ENCODE peak calls at places on chromosomes 4 and X, in six cellular contexts. Z is neural progenitor cell, L is PC-3, Y is HCT116, C is GM23338, F is MM.1S. O is an unnamed sample.

GRCh38 chr4:30840571-30840970 is 120.4 kb downstream of the PCDH7 start:
- DNase-seq in C (no peak), Z (no peak), L (no peak), F (no peak), Y (no peak), O (no peak)

GRCh38 chr4:174559894-174560293 is 37.6 kb upstream of the HPGD start:
- DNase-seq in Y (no peak), Z (peak), F (no peak), L (no peak), C (peak), O (peak)

GRCh38 chrX:65723706-65724105 is 56.3 kb downstream of the MSN start:
- DNase-seq in C (no peak), L (no peak), Z (no peak), Y (no peak), F (peak), O (no peak)

GRCh38 chr4:7418131-7418943 is 16.4 kb downstream of the PSAPL1 start:
- DNase-seq in Y (no peak), Z (no peak), C (no peak), L (no peak), F (no peak), O (no peak)

GRCh38 chr4:3417448-3417847 is 24.3 kb upstream of the HGFAC start:
- DNase-seq in Y (no peak), F (no peak), C (no peak), L (no peak), Z (no peak), O (no peak)

GRCh38 chrX:136094962-136095361 is 52.4 kb upstream of the FHL1 start:
- DNase-seq in C (no peak), L (peak), Y (no peak), F (no peak), Z (no peak), O (no peak)

GRCh38 chr4:118327554-118328241 is 25.1 kb downstream of the PRSS12 start:
- DNase-seq in F (no peak), L (no peak), Z (no peak), C (no peak), Y (no peak), O (no peak)

GRCh38 chr4:1396806-1397455 is 9.3 kb downstream of the NKX1-1 start:
- DNase-seq in F (no peak), Z (no peak), C (no peak), L (no peak), Y (no peak), O (no peak)

GRCh38 chr4:108851346-108851745 is 88.5 kb upstream of the ETNPPL start:
- DNase-seq in L (no peak), C (no peak), Z (no peak), F (no peak), Y (no peak), O (no peak)

GRCh38 chr4:48967626-48968025 is 18.4 kb upstream of the CWH43 start:
- DNase-seq in C (peak), F (no peak), Z (peak), L (no peak), Y (no peak), O (no peak)

GRCh38 chr4:3491681-3492405 is 28.7 kb downstream of the DOK7 start:
- DNase-seq in Z (no peak), C (no peak), L (no peak), F (no peak), Y (no peak), O (no peak)

GRCh38 chrX:129649268-129650182 is 5.2 kb downstream of the APLN start:
- DNase-seq in F (no peak), L (peak), C (no peak), Z (no peak), Y (no peak), O (no peak)

GRCh38 chr4:6873792-6874461 is 35.7 kb upstream of the TBC1D14 start:
- DNase-seq in C (peak), L (peak), F (peak), Z (peak), Y (peak), O (peak)

GRCh38 chrX:37320541-37321203 is 28.5 kb upstream of the PRRG1 start:
- DNase-seq in F (no peak), L (no peak), Y (no peak), C (no peak), Z (no peak), O (no peak)

GRCh38 chrX:51804741-51805140 is 61.5 kb downstream of the GSPT2 start:
- DNase-seq in Z (no peak), C (peak), L (peak), F (no peak), Y (no peak), O (no peak)

GRCh38 chr4:55865228-55865806 is 11.9 kb downstream of the EXOC1 start:
- DNase-seq in C (no peak), Z (no peak), L (peak), F (no peak), Y (no peak), O (no peak)

GRCh38 chr4:149553959-149554520 is 261.6 kb downstream of the IQCM start:
- DNase-seq in Z (no peak), C (no peak), F (no peak), L (no peak), Y (no peak), O (no peak)

GRCh38 chr4:2222838-2223237 is 19.1 kb downstream of the HAUS3 start:
- DNase-seq in F (no peak), Z (no peak), L (peak), Y (no peak), C (peak), O (no peak)

GRCh38 chr4:133157460-133158160 is 8.5 kb downstream of the PCDH10 start:
- DNase-seq in F (no peak), L (no peak), C (no peak), Z (no peak), Y (no peak), O (no peak)

GRCh38 chr4:110733901-110734300 is 111.0 kb upstream of the PITX2 start:
- DNase-seq in C (no peak), L (peak), Z (no peak), Y (no peak), F (no peak), O (no peak)

GRCh38 chr4:38406243-38406642 is 257.8 kb upstream of the KLF3 start:
- DNase-seq in Z (no peak), L (no peak), Y (no peak), F (no peak), C (no peak), O (no peak)

GRCh38 chr4:53234669-53235068 is 131.2 kb downstream of the SCFD2 start:
- DNase-seq in F (no peak), C (no peak), Z (no peak), L (no peak), Y (no peak), O (no peak)
- TF ChIP-seq EZH2 in F (no peak), C (no peak), Z (no peak), L (no peak), Y (no peak), O (no peak)

GRCh38 chr4:26297219-26297618 is 23.6 kb upstream of the RBPJ start:
- DNase-seq in L (no peak), Y (no peak), C (no peak), Z (no peak), F (no peak), O (no peak)

GRCh38 chr4:26298198-26298950 is 22.4 kb upstream of the RBPJ start:
- DNase-seq in C (peak), Z (peak), L (peak), Y (no peak), F (no peak), O (no peak)

GRCh38 chr4:26300314-26301307 is 20.2 kb upstream of the RBPJ start:
- DNase-seq in L (peak), Y (no peak), C (peak), Z (peak), F (no peak), O (no peak)

GRCh38 chr4:26296514-26296913 is 24.3 kb upstream of the RBPJ start:
- DNase-seq in F (no peak), Y (no peak), L (no peak), Z (no peak), C (no peak), O (no peak)

DNA sequence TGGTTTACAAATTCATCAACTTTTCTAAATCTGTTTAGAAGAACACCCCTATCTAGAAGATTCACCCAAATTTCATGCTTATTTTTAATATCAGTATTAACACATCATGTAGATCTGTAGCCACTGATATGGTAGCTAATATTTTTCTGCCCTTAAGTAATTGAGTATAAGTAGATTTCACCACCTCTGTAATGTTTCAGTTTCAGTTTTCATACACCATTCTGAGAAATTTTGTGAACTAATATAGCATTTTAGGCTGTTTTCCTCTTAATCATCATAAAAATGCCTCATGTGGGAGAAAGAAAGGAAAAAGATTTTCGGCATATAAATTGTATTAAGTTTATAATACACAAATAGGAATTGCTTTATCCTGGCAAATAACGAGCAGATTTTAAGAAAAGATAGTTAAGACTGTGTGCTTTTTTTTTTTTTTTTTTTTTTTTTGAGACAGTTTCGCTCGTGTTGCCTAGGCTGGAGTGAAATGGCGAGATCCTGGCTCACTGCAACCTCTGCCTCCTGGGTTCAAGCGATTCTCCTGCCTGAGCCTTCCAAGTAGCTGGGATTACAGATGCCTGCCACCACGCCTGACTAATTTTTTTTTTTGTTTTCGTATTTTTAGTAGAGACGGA is 21.4 kb upstream of the RBPJ start:
- DNase-seq in Z (no peak), C (no peak), Y (no peak), L (no peak), F (peak), O (no peak)
- H2AFZ ChIP-seq in Z (peak), C (no peak), Y (no peak), L (no peak), F (peak), O (no peak)

DNA sequence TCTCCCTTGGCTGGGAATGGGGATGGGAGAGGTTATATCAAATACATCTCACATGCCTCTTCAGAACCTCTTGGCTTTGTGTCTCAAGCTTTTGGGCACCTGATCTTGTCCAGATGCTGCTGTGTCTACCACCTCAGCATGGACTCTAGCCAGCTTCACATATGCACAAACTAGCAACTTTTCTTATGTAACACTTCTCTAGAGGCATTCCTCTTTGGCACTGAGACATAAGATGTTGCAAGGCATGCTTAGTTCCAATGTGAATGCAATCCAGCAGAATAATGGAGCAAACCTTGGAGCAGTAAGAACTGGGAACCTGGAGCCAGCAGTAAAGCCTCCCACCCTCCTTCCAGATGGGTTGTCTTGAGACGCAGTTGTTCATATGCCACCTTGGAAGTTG is 113.4 kb upstream of the TMEM47 start:
- DNase-seq in L (no peak), Z (no peak), Y (no peak), C (no peak), F (no peak), O (no peak)
- TF ChIP-seq EZH2phosphoT487 in L (no peak), Z (no peak), Y (no peak), C (no peak), F (no peak), O (no peak)

DNA sequence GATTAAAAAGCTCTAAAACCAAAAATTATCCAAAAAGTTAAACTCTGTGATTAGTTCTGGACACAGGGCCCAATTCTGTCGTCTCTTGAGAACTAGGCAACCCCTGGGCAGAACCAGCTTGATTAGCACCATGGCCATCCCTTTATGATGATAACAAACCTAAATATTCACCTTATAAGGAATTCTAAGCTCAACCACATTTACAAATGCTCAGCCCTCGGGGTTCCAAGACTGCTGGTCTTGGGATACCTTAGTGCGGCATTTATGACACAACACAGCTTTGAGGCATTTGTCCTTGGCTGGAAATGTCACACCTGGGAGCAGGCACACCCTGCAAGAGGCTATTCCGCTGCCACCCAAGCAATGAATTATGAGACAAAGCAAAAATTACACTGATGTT is 27.5 kb upstream of the NAP1L5 start:
- DNase-seq in F (no peak), L (no peak), Y (no peak), Z (no peak), C (peak), O (no peak)
- TF ChIP-seq EZH2 in F (no peak), L (no peak), Y (no peak), Z (no peak), C (no peak), O (no peak)